ENCODE peak calls at places on chromosomes 4 and X, in four cellular contexts. P, V, A and G are unnamed samples.

GRCh38 chr4:22496165-22496813 is 19.6 kb downstream of the ADGRA3 start:
- DNase-seq in A (no peak), V (no peak), P (no peak), G (no peak)

GRCh38 chr4:98150092-98150761 is 7.0 kb upstream of the STPG2 start:
- DNase-seq in A (no peak), P (no peak), V (no peak), G (no peak)

GRCh38 chrX:22247169-22247568 is 25.5 kb upstream of the CBLL2 start:
- DNase-seq in P (no peak), V (no peak), A (no peak), G (no peak)

GRCh38 chrX:38175140-38175539 is 45.5 kb downstream of the SRPX start:
- DNase-seq in P (peak; percentile 33), A (peak; percentile 28), V (peak; percentile 3), G (no peak)

GRCh38 chr4:109701566-109702399 is 1.5 kb downstream of the CASP6 start:
- DNase-seq in P (no peak), V (no peak), A (peak; percentile 24), G (no peak)

GRCh38 chr4:108130955-108131354 is 37.8 kb downstream of the LEF1 start:
- DNase-seq in A (no peak), V (no peak), P (no peak), G (no peak)

GRCh38 chr4:4593596-4593995 is 51.7 kb upstream of the STX18 start:
- DNase-seq in A (no peak), P (no peak), V (no peak), G (no peak)

GRCh38 chrX:13036896-13037295 is 7.5 kb downstream of the FAM9C start:
- DNase-seq in A (peak; percentile 29), P (no peak), V (no peak), G (no peak)

GRCh38 chrX:48999030-48999429 is 3.0 kb downstream of the GRIPAP1 start:
- DNase-seq in V (no peak), A (no peak), P (no peak), G (no peak)

GRCh38 chr4:51885371-51885770 is 42.4 kb downstream of the DCUN1D4 start:
- DNase-seq in A (peak; percentile 28), P (no peak), V (no peak), G (no peak)

GRCh38 chrX:7159132-7159861 is 11.3 kb upstream of the PUDP start:
- DNase-seq in V (no peak), P (peak; percentile 70), A (no peak), G (no peak)

GRCh38 chr4:176838611-176839411 is 46.1 kb upstream of the VEGFC start:
- DNase-seq in V (no peak), A (no peak), P (no peak), G (no peak)

GRCh38 chr4:153750197-153750817 is 9.5 kb downstream of the RNF175 start:
- DNase-seq in V (peak; percentile 31), P (peak; percentile 86), A (peak; percentile 29), G (peak; percentile 34)

GRCh38 chr4:153747406-153747805 is 12.4 kb downstream of the RNF175 start:
- DNase-seq in A (no peak), V (no peak), P (peak; percentile 43), G (no peak)

GRCh38 chr4:153748378-153748777 is 11.4 kb downstream of the RNF175 start:
- DNase-seq in P (no peak), V (no peak), A (no peak), G (no peak)
- TF ChIP-seq SPI1 in P (no peak), V (no peak), A (no peak), G (no peak)

GRCh38 chrX:110381216-110381615 is 22.6 kb downstream of the RTL9 start:
- DNase-seq in P (no peak), V (no peak), A (no peak), G (no peak)

GRCh38 chrX:110384490-110384889 is 25.8 kb downstream of the RTL9 start:
- DNase-seq in V (no peak), P (no peak), A (peak; percentile 31), G (no peak)

GRCh38 chrX:110383414-110383813 is 24.8 kb downstream of the RTL9 start:
- DNase-seq in P (no peak), V (no peak), A (no peak), G (no peak)
- TF ChIP-seq SPI1 in P (no peak), V (no peak), A (no peak), G (no peak)

DNA sequence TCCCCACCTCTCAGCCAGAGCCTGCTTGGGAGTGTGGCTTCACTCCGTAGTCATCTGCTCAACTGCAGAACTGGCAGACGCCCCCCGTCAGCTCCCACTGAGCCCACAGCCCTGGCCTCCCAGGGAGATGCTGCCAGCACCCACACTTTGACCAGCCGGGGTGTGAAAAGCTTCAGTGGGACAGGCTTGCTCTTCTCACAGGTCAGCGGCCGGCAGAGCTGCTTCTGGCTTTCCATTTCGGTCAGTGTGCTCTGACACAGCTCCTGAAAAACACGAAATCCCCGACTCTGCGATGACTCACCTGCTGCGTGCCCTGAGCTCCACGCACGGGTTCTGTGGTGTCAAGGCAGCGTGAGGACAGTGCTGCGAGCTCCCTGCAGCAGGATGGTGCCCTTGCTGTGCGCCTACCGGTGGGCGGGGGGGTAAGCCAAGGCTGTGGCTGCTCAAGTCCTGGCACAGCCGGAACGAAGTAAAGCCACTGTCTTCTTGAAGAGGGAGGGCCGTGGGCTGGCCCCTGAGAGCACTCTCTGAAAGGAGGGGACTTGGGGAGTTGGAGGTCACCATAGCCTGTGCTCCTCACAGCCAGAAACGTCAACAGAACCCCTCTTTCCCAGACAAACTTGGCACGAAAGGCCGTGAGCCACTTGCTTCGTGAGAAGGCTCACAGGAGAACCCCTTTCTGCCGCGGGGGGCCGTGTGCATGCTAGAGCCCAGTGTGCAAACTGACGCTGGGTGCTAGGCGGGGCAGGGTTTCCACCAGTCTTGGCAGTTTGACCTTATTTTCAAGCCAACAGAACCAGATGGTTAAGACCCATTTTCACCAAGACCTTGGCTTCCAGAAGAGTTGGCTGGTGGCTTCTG is 23.6 kb downstream of the NOP14 start:
- DNase-seq in P (no peak), V (no peak), A (no peak), G (no peak)
- TF ChIP-seq SPI1 in P (no peak), V (no peak), A (no peak), G (no peak)

GRCh38 chr4:57023104-57023503 is 44.4 kb downstream of the POLR2B start:
- DNase-seq in A (no peak), V (no peak), P (no peak), G (no peak)

GRCh38 chr4:57018930-57019329 is 40.2 kb downstream of the POLR2B start:
- DNase-seq in P (no peak), V (no peak), A (no peak), G (no peak)

DNA sequence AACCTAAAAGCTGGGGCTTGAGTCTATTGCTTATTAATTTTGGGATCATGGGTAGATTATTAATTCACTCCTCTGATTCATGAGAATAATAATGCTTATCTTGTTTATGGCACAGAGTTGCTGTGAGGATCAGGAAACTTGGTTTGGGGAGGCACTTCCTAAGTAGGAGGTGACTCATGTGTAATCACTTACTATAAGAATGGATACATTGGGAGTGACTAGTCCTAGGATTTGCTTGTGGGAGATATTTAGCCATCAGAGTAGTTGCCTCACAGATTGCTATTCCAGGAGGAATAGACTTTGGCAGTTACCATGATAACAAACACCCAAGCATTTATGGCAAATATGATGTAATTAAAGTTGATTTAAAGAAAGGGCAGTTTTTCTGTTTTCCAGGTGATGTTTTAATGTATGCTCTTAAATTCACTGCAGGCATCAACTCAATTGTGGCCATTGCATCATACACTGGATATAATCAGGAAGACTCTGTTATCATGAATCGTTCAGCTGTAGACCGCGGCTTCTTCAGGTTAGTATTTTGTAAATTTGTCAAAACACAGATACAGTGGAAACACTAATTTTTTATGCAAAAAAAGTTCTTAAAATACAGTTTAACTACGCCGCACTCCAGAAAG is 41.9 kb downstream of the POLR2B start:
- DNase-seq in A (no peak), V (no peak), P (no peak), G (no peak)
- TF ChIP-seq SPI1 in A (no peak), V (no peak), P (no peak), G (no peak)

GRCh38 chr4:13432453-13432852 is 51.7 kb downstream of the RAB28 start:
- DNase-seq in A (no peak), V (no peak), P (no peak), G (no peak)

GRCh38 chr4:13427599-13428325 is 56.4 kb downstream of the RAB28 start:
- DNase-seq in P (no peak), A (no peak), V (no peak), G (no peak)

GRCh38 chr4:13436962-13437361 is 47.2 kb downstream of the RAB28 start:
- DNase-seq in A (no peak), P (no peak), V (no peak), G (no peak)

GRCh38 chr4:13430834-13431568 is 53.1 kb downstream of the RAB28 start:
- DNase-seq in A (no peak), V (no peak), P (no peak), G (no peak)
- TF ChIP-seq SPI1 in A (no peak), V (no peak), P (no peak), G (no peak)

GRCh38 chr4:64166365-64166764 is 242.9 kb downstream of the TECRL start:
- DNase-seq in V (no peak), P (no peak), A (no peak), G (no peak)
- TF ChIP-seq SPI1 in V (no peak), P (no peak), A (no peak), G (no peak)

DNA sequence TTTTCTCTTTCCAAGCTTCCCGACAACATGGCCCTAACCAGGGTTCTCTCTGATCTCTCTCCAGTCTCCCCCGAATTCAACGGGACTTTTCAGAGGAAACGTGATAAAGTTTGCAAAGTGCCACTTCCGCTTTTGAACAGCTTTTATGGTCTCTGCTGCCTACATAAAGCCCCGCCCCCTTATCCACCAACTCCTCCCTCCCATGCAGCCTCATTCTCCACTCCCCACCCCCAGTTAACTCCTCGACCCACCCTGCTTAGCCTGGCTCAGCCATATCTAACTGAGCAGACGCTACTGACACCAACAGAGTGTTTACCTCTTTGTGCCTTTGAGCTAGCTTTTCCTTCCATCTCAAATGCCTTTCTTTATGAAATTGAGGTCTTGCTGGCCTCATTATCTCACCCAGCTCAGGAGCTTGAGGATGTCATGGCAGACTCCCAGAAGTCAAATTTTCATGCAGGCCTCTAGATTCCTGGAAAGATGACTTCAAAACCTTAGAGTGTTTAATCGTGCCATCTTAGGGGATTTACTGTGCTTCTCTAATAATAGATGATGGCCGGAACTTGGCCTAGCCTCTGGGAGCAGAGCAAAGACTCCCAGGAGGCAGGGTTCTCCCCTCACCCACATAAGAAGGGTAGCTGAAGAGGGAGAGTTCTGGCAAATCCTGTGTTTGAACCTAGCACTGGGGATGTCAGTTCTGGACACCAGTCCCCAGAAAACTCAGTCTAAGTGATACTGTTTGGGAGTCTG is 606.0 kb downstream of the BCOR start:
- DNase-seq in A (peak; percentile 74), P (peak; percentile 71), V (peak; percentile 58), G (no peak)
- TF ChIP-seq SPI1 in A (peak; percentile 99), P (peak; percentile 89), V (peak; percentile 93), G (peak; percentile 95)

GRCh38 chrX:110145854-110146253 is 142.9 kb downstream of the TMEM164 start:
- DNase-seq in A (peak; percentile 25), P (peak; percentile 29), V (no peak), G (no peak)
- TF ChIP-seq SPI1 in A (peak; percentile 57), P (peak; percentile 67), V (peak; percentile 45), G (peak; percentile 44)